ENCODE peak calls at places on chromosomes 7 and 10, in five cellular contexts. C, K, G, L and O are unnamed samples.

GRCh38 chr10:11896549-11897200 is 73.5 kb downstream of the PROSER2 start:
- DNase-seq in C (no peak), K (no peak), G (no peak), L (no peak), O (no peak)

GRCh38 chr10:24756283-24756682 is 32.6 kb upstream of the ARHGAP21 start:
- DNase-seq in C (no peak), K (no peak), G (peak), L (no peak), O (no peak)

GRCh38 chr10:92891885-92892705 is 43.8 kb downstream of the EXOC6 start:
- DNase-seq in C (peak), K (peak), G (peak), L (no peak), O (no peak)

GRCh38 chr10:87559392-87559791 is 54.7 kb downstream of the MINPP1 start:
- DNase-seq in C (peak), K (no peak), G (no peak), L (no peak), O (no peak)

GRCh38 chr7:148262721-148263229 is 327.8 kb upstream of the C7orf33 start:
- DNase-seq in C (peak), K (no peak), G (peak), L (no peak), O (peak)

GRCh38 chr10:35876248-35876647 is 234.2 kb upstream of the FZD8 start:
- DNase-seq in C (peak), K (peak), G (no peak), L (no peak), O (no peak)

GRCh38 chr10:124534231-124534798 is 72.7 kb downstream of the LHPP start:
- DNase-seq in C (peak), K (no peak), G (no peak), L (no peak), O (no peak)

GRCh38 chr7:99380032-99380822 is 5.7 kb downstream of the ARPC1B start:
- DNase-seq in C (no peak), K (no peak), G (peak), L (no peak), O (no peak)

GRCh38 chr7:84091318-84091717 is 103.3 kb downstream of the SEMA3A start:
- DNase-seq in C (no peak), K (no peak), G (no peak), L (no peak), O (no peak)

GRCh38 chr10:15591431-15591830 is 128.3 kb downstream of the ITGA8 start:
- DNase-seq in C (no peak), K (no peak), G (no peak), L (no peak), O (no peak)

GRCh38 chr7:42617071-42617705 is 294.7 kb downstream of the C7orf25 start:
- DNase-seq in C (no peak), K (no peak), G (no peak), L (no peak), O (no peak)

GRCh38 chr10:59708816-59709471 is 706 bp downstream of the SLC16A9 start:
- DNase-seq in C (peak), K (no peak), G (peak), L (no peak), O (no peak)

GRCh38 chr10:128687408-128687807 is 561.2 kb upstream of the MKI67 start:
- DNase-seq in C (no peak), K (no peak), G (no peak), L (no peak), O (no peak)

GRCh38 chr7:23967949-23968599 is 258.1 kb downstream of the STK31 start:
- DNase-seq in C (peak), K (no peak), G (no peak), L (no peak), O (no peak)